ENCODE peak calls at places on chromosomes 6 and 20, in ten cellular contexts. V is cardiac muscle cell; N is uterus; G is K562; K is A549; X is adrenal gland; W is CD8-positive, alpha-beta memory T cell; F is NT2/D1; O is IMR-90; L is lower lobe of right lung. E is an unnamed sample. For H3K4me1, the result is how much of the 10 kb centered on the place peaks cover.

GRCh38 chr6:157632821-157633220 is 190.2 kb upstream of the SNX9 start:
- DNase-seq in V (peak), N (peak), G (no peak), K (no peak), X (no peak), W (no peak), F (no peak), O (peak), L (no peak), E (no peak)

GRCh38 chr6:47132724-47133123 is 90.6 kb upstream of the ADGRF1 start:
- DNase-seq in V (no peak), N (no peak), G (no peak), K (no peak), X (no peak), W (no peak), F (no peak), O (no peak), L (no peak), E (no peak)

GRCh38 chr6:624979-625378 is 31.9 kb downstream of the HUS1B start:
- DNase-seq in V (peak), N (no peak), G (no peak), K (peak), X (no peak), W (no peak), F (peak), O (peak), L (no peak), E (no peak)

GRCh38 chr6:50925981-50926380 is 107.3 kb downstream of the TFAP2B start:
- DNase-seq in V (no peak), N (no peak), G (no peak), K (no peak), X (no peak), W (no peak), F (no peak), O (no peak), L (no peak), E (no peak)

GRCh38 chr6:51025082-51025777 is 206.6 kb downstream of the TFAP2B start:
- DNase-seq in V (no peak), N (no peak), G (peak), K (no peak), X (no peak), W (no peak), F (no peak), O (peak), L (no peak), E (peak)

GRCh38 chr6:142318714-142319113 is 16.9 kb downstream of the ADGRG6 start:
- DNase-seq in V (no peak), N (no peak), G (no peak), K (no peak), X (no peak), W (no peak), F (no peak), O (no peak), L (no peak), E (no peak)

GRCh38 chr6:3748208-3748701 is 3.3 kb downstream of the PXDC1 start:
- DNase-seq in V (peak), N (peak), G (peak), K (peak), X (peak), W (no peak), F (no peak), O (peak), L (peak), E (no peak)

GRCh38 chr6:44664716-44665115 is 277.2 kb downstream of the CDC5L start:
- DNase-seq in V (peak), N (no peak), G (no peak), K (no peak), X (no peak), W (no peak), F (no peak), O (peak), L (no peak), E (no peak)

GRCh38 chr6:137827977-137828815 is 38.9 kb upstream of the TNFAIP3 start:
- DNase-seq in V (no peak), N (no peak), G (no peak), K (no peak), X (no peak), W (no peak), F (no peak), O (no peak), L (no peak), E (no peak)

GRCh38 chr6:36201612-36202011 is 5.1 kb downstream of the BRPF3 start:
- DNase-seq in V (no peak), N (no peak), G (no peak), K (no peak), X (no peak), W (no peak), F (no peak), O (no peak), L (no peak), E (no peak)

DNA sequence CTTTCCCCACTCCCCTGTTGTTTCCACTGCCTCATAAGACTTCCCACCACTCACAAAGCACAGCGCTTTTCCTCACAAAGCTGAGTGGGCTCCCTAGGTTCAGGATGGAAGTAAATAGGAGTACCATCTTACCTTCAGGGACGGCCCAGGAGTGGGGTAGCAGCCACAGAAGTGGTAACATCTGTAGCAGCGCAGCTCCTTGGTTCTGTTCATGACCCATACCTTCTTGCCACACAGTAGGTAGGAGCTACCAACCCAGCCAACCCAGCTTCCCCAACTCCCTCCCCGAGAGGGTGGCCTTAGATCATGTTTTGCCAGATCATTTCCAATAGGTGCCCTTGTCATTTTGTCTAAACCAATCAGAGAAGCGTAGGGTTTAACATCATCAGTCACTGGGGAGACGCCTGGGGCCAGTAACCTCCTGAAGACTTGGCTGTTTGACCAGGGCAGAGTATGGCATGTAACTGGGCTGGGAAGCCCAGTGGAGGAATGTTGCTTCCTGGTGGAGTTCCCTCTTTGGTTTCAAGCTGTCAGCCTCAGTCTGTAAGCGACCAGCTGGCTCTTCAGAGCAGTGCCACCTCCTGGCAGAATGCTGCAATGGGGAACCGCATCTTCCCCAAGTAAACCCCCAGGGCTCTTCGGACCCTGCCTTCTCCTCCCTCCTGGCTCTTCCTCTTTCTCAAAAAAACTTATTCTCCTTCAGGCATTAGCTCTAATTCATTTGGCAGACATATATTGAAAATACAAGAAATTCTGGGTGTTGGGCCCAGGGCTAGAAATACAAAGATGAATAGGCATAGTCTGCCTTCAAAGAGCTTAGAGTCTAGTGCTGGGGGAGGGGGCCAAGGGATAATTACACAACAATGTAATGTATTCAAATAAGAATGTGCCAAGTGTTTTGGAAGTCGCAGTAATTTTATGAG is at the start of gene HLA-DMA:
- DNase-seq in V (peak), N (peak), G (peak), K (peak), X (peak), W (peak), F (no peak), O (peak), L (peak), E (peak)
- H3K4me1 ChIP-seq in V (under half), N (under half), G (under half), K (under half), X (under half), W (under half), F (under half), O (under half), L (under half), E (under half)

GRCh38 chr6:33295621-33296369 is 2.9 kb downstream of the RGL2 start:
- DNase-seq in V (no peak), N (no peak), G (no peak), K (no peak), X (no peak), W (no peak), F (no peak), O (no peak), L (no peak), E (no peak)

GRCh38 chr6:33297956-33298772 is 578 bp downstream of the RGL2 start:
- DNase-seq in V (peak), N (peak), G (peak), K (peak), X (peak), W (peak), F (peak), O (peak), L (peak), E (no peak)

GRCh38 chr6:33298773-33299236 is at the start of gene RGL2:
- DNase-seq in V (peak), N (peak), G (peak), K (peak), X (peak), W (peak), F (no peak), O (peak), L (peak), E (peak)

GRCh38 chr6:33296797-33297405 is 1.8 kb downstream of the RGL2 start:
- DNase-seq in V (no peak), N (no peak), G (no peak), K (no peak), X (no peak), W (no peak), F (no peak), O (no peak), L (no peak), E (no peak)

GRCh38 chr6:33297406-33297955 is 1.3 kb downstream of the RGL2 start:
- DNase-seq in V (no peak), N (no peak), G (peak), K (no peak), X (peak), W (no peak), F (no peak), O (no peak), L (peak), E (peak)
- H3K4me3 ChIP-seq in V (peak), N (peak), G (peak), K (peak), X (peak), W (no peak), F (peak), O (peak), L (peak), E (peak)

GRCh38 chr20:34651200-34651599 is 25.7 kb downstream of the PIGU start:
- DNase-seq in V (no peak), N (no peak), G (no peak), K (no peak), X (no peak), W (no peak), F (no peak), O (no peak), L (no peak), E (no peak)

DNA sequence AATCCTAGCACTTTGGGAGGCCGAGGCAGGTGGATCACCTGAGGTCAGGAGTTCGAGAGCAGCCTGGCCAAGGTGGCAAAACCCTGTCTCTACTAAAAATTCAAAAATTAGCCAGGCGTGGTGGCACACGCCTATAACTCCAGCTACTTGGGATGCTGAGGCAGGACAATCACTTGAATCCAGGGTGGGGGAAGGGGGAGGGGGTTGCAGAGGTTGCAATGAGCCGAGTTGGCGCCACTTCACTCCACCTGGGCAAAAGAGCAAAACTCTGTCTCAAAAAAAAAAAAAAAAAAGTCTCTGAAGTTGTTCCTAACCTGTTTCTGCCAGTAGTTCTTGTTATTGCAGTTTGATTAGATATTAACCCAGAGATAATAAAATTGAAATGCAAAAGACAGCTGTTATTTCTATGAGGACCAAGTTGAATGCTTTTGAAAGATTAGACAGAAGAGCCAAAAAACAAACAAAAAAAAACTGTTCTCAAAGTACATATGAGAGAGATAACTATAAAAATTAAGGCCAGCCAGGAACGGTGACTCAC is 22.6 kb downstream of the PIGU start:
- DNase-seq in V (no peak), N (no peak), G (no peak), K (no peak), X (no peak), W (no peak), F (no peak), O (no peak), L (no peak), E (no peak)
- H3K4me1 ChIP-seq in V (under half), N (under half), G (under half), K (under half), X (under half), W (under half), F (under half), O (under half), L (under half), E (under half)

DNA sequence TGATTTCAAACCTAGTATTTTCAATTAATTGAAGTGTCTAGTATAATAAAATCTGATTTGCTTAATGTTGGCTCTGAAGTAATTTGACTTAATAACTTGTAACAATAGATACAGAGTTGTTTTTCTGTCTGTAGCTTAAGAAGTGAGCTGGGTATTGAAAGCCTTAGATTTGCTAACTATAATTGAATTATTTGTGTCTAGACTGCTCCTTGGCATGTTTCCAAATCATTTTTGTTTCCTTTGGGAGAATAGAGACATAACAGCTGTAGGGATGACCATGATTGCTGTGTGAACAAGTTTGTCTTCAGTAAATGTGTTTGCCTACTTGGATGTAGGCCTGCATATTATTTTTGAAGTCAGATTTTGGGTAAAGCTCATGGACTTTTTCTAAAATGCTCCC is 115.4 kb downstream of the SCAF8 start:
- DNase-seq in V (peak), N (no peak), G (no peak), K (no peak), X (no peak), W (no peak), F (no peak), O (peak), L (no peak), E (no peak)
- H3K4me3 ChIP-seq in V (no peak), N (no peak), G (no peak), K (no peak), X (no peak), W (no peak), F (no peak), O (no peak), L (no peak), E (no peak)

GRCh38 chr20:57288676-57289075 is 22.2 kb upstream of the BMP7 start:
- DNase-seq in V (no peak), N (no peak), G (no peak), K (no peak), X (no peak), W (no peak), F (no peak), O (no peak), L (no peak), E (no peak)
- H3K4me1 ChIP-seq in V (under half), N (under half), G (under half), K (under half), X (under half), W (under half), F (under half), O (under half), L (under half), E (under half)

E was measured in upper lobe of right lung.